ENCODE peak calls at places on chromosome 6, in four cellular contexts. S is IMR-90, J is H1, E is trophoblast cell. M is an unnamed sample.

GRCh38 chr6:5999688-6000608 is 6.8 kb downstream of the NRN1 start:
- DNase-seq in S (no peak), E (no peak), J (no peak), M (no peak)

GRCh38 chr6:10441004-10441654 is 26.3 kb upstream of the TFAP2A start:
- DNase-seq in S (peak), E (peak), J (no peak), M (peak)

GRCh38 chr6:116118608-116119007 is 7.3 kb downstream of the COL10A1 start:
- DNase-seq in S (peak), J (no peak), E (no peak), M (peak)

GRCh38 chr6:116402108-116402507 is 31.4 kb downstream of the DSE start:
- DNase-seq in E (no peak), S (peak), J (no peak), M (no peak)

GRCh38 chr6:41462980-41463930 is 82.9 kb upstream of the FOXP4 start:
- DNase-seq in J (no peak), S (peak), E (peak), M (peak)

GRCh38 chr6:14467591-14467990 is 350.0 kb downstream of the CD83 start:
- DNase-seq in E (no peak), S (peak), J (no peak), M (no peak)

GRCh38 chr6:133833905-133834304 is 55.0 kb upstream of the TCF21 start:
- DNase-seq in J (no peak), S (no peak), E (no peak), M (peak)

GRCh38 chr6:7267521-7268091 is 45.4 kb downstream of the SSR1 start:
- DNase-seq in E (no peak), S (peak), J (no peak), M (peak)

GRCh38 chr6:36650848-36651247 is 27.7 kb upstream of the CDKN1A start:
- DNase-seq in S (no peak), J (no peak), E (no peak), M (no peak)

GRCh38 chr6:154164397-154164796 is 125.4 kb downstream of the OPRM1 start:
- DNase-seq in S (peak), J (no peak), E (peak), M (peak)

GRCh38 chr6:33410711-33411631 is at the start of gene PHF1:
- DNase-seq in E (no peak), J (no peak), S (peak), M (peak)

GRCh38 chr6:3176562-3177355 is 19.4 kb upstream of the TUBB2A start:
- DNase-seq in E (peak), S (peak), J (no peak), M (peak)

GRCh38 chr6:109867970-109868358 is 110.1 kb upstream of the GPR6 start:
- DNase-seq in J (no peak), E (no peak), S (no peak), M (peak)

GRCh38 chr6:168097221-168097620 is 18.2 kb upstream of the FRMD1 start:
- DNase-seq in S (no peak), J (no peak), E (no peak), M (no peak)

GRCh38 chr6:30411515-30412207 is 66.7 kb downstream of the RPP21 start:
- DNase-seq in J (peak), E (peak), S (peak), M (peak)

GRCh38 chr6:128421788-128422187 is 98.6 kb downstream of the PTPRK start:
- DNase-seq in E (no peak), S (no peak), J (no peak), M (no peak)

GRCh38 chr6:8020083-8020482 is 44.1 kb downstream of the BLOC1S5 start:
- DNase-seq in S (no peak), J (no peak), E (no peak), M (no peak)

DNA sequence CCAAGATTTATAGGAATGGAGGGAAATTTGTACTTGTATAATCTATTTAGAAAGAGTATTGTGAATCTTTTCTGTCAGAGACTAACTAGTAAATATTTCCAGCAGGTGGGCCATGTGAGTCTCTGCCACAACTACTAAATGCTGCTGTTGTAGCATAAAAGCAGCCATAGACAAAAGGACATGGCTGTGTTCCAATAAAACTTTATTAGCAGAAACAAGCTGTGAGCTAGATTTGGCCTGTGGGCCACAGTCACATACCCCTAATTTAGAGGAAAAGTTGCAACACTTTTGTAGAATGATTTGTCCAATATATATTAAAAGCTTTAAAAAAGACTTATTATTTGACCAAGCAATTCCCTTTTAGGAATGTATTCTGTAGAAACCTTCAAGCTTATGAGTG is 207.2 kb downstream of the LMBRD1 start:
- DNase-seq in E (no peak), J (no peak), S (no peak), M (no peak)
- H4K91ac ChIP-seq in E (no peak), J (no peak), S (no peak), M (no peak)

GRCh38 chr6:73262701-73263569 is at the start of gene KHDC1:
- DNase-seq in S (peak), E (peak), J (peak), M (peak)
- H4K91ac ChIP-seq in S (peak), E (peak), J (peak), M (peak)

DNA sequence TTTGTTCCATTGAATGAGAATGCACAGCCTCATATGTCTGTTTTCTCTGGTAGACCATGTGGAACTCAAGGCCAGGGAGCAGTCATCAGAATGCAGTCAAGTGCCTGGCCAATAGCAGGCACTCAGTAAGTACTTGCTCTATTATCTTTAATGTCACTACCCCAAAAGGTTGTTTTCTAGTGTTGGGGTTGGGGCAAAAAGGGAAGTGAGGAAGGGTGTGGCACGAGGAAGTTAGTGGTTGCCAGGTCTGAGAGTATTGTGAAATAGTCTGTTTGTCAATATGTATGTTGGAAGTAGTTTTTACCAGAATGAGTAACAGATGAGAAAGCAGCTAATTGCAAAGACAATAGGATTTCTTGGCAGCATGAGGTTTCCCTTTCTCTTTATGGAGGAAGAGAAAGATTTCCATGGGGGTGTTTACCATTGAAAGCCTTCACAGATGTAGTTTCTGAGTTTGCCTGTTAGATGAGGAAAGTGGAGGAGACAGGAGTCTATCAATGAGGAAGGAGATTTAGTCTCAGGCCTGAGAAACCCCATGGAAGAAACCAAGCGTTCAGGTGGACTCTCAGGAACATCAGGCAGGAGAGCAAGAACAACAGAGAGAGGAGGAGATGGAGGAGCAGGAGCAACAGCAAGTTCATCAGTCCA is 59.6 kb upstream of the ARMH2 start:
- DNase-seq in S (no peak), E (no peak), J (no peak), M (peak)
- H4K91ac ChIP-seq in S (peak), E (peak), J (no peak), M (no peak)

GRCh38 chr6:100226811-100227210 is 232.8 kb upstream of the MCHR2 start:
- DNase-seq in J (no peak), S (no peak), E (no peak), M (no peak)

GRCh38 chr6:100230115-100230975 is 234.4 kb downstream of the SIM1 start:
- DNase-seq in J (no peak), E (no peak), S (no peak), M (no peak)

GRCh38 chr6:100229512-100229911 is 235.2 kb downstream of the SIM1 start:
- DNase-seq in S (no peak), J (no peak), E (no peak), M (no peak)

GRCh38 chr6:100230976-100231316 is 233.8 kb downstream of the SIM1 start:
- DNase-seq in S (peak), E (peak), J (no peak), M (no peak)

DNA sequence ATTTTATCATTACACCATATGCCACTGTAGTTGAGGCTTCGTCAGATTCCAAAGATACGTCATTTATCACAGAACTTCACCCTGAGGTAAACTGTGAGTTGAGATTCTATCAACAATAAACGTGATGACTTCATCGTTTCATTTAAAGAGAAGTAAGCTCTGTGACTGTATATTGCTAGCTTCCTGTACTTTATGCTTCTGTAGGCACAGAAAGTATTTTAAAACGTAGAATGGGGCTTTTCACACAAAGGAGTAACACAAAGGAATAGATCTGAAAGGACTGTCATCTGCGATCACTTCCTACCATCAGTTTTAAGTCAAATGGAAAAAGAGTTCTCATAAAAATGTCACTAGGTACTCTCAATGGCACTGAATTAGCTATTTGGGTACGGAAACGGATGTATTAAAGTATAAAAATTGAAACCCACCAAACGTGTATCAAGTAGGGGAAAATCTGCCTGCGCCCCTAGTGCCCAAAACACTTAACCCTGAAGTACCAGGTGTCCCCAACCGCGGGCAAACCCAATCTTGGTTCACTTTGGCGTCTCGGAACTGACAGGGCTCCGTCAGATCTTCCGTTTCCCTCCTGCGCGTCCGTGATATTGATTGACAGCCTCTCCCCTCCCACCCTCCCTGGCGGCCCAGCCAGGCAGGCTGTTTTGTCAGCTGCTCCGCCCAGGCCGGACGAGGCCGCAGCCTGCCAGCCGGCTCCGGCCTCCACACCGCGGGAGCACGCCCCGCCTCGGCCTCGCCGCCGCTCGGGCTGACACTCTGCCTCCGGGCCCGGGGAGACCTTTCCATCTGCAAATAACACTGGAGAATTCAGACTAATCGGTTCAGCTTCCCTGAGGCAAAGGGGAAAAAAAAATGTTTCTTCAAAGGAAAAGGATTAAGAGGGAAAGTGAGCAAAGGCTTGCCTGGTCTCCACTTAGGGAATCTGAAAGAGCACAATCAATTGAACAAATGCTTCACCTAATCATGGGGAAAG is 234.7 kb upstream of the MCHR2 start:
- DNase-seq in E (peak), S (peak), J (peak), M (peak)
- H4K91ac ChIP-seq in E (peak), S (peak), J (no peak), M (no peak)

GRCh38 chr6:146434991-146435390 is 108.6 kb upstream of the RAB32 start:
- DNase-seq in E (no peak), S (no peak), J (no peak), M (no peak)

GRCh38 chr6:146429831-146430230 is 113.8 kb upstream of the RAB32 start:
- DNase-seq in S (no peak), J (no peak), E (peak), M (no peak)

GRCh38 chr6:146433881-146434741 is 109.5 kb upstream of the RAB32 start:
- DNase-seq in J (no peak), E (no peak), S (no peak), M (peak)
- H4K91ac ChIP-seq in J (no peak), E (no peak), S (no peak), M (peak)